ENCODE peak calls at places on chromosomes 2 and 18, in ten cellular contexts. M is GM12878, Y is K562, B is MM.1S, S is adipocyte, C is colonic mucosa, F is H1, U is fibroblast of lung, X is IMR-90, H is neural progenitor cell. L is an unnamed sample.

GRCh38 chr2:30828586-30828985 is 21.3 kb upstream of the CAPN13 start:
- DNase-seq in M (no peak), Y (no peak), B (no peak), S (no peak), C (no peak), F (no peak), U (no peak), X (no peak), H (no peak), L (no peak)

GRCh38 chr18:8876887-8877286 is 171.5 kb downstream of the MTCL1 start:
- DNase-seq in M (no peak), Y (no peak), B (no peak), S (no peak), C (no peak), F (no peak), U (no peak), X (no peak), H (no peak), L (no peak)

GRCh38 chr2:105102963-105103421 is 65.1 kb downstream of the MRPS9 start:
- DNase-seq in M (no peak), Y (no peak), B (no peak), S (peak), C (no peak), F (peak), U (peak), X (peak), H (peak), L (no peak)

GRCh38 chr2:177874678-177875077 is 197.9 kb downstream of the PDE11A start:
- DNase-seq in M (no peak), Y (no peak), B (no peak), S (no peak), C (no peak), F (no peak), U (no peak), X (no peak), H (no peak), L (no peak)

GRCh38 chr18:40473221-40473620 is 1481.8 kb upstream of the PIK3C3 start:
- DNase-seq in M (no peak), Y (no peak), B (no peak), S (no peak), C (no peak), F (no peak), U (no peak), X (no peak), H (no peak), L (no peak)

GRCh38 chr2:231523451-231524266 is 6.6 kb downstream of the NMUR1 start:
- DNase-seq in M (no peak), Y (no peak), B (no peak), S (no peak), C (no peak), F (no peak), U (no peak), X (no peak), H (no peak), L (peak)

GRCh38 chr2:88177556-88177955 is 7.4 kb downstream of the THNSL2 start:
- DNase-seq in M (no peak), Y (no peak), B (peak), S (no peak), C (no peak), F (no peak), U (no peak), X (no peak), H (no peak), L (no peak)

GRCh38 chr2:64143154-64144056 is 815 bp downstream of the PELI1 start:
- DNase-seq in M (no peak), Y (peak), B (peak), S (peak), C (no peak), F (no peak), U (peak), X (peak), H (peak), L (no peak)

GRCh38 chr2:63132020-63132419 is 81.4 kb downstream of the OTX1 start:
- DNase-seq in M (no peak), Y (no peak), B (no peak), S (no peak), C (no peak), F (no peak), U (no peak), X (no peak), H (no peak), L (no peak)

GRCh38 chr2:61670591-61671503 is 132.7 kb upstream of the XPO1 start:
- DNase-seq in M (peak), Y (no peak), B (peak), S (peak), C (peak), F (no peak), U (peak), X (peak), H (no peak), L (no peak)

DNA sequence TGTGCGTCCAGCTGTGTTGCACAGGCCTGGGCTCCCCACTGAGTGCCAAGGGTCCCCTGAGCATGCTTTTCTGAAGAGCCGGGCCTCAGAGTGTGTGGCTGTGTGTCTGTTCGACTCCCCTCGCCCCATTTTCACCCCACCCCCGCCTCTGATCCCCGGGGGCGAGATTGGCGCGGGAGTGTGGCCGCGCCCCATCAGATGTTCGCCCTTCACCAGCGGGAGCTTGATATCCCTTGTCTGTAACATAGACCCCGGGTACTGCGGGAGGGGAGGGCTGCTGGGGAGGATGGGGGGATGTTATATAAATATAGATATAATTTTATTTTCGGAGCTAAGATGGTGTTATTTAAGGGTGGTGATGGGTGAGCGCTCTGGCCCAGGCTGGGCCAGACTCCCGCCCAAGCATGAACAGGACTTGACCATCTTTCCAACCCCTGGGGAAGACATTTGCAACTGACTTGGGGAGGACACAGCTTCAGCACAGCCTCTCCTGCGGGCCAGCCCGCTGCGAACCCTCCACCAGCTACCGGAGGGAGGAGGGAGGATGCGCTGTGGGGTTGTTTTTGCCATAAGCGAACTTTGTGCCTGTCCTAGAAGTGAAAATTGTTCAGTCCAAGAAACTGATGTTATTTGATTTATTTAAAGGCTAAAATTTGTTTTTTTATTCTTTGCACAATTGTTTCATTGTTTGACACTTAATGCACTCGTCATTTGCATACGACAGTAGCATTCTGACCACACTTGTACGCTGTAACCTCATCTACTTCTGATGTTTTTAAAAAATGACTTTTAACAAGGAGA is 1.6 kb downstream of the RHOB start:
- DNase-seq in M (no peak), Y (no peak), B (no peak), S (peak), C (no peak), F (no peak), U (peak), X (peak), H (peak), L (peak)
- H3K9ac ChIP-seq in M (no peak), Y (no peak), B (peak), S (peak), C (peak), F (no peak), U (peak), X (peak), H (no peak), L (peak)

GRCh38 chr2:37713258-37713700 is 41.8 kb upstream of the CDC42EP3 start:
- DNase-seq in M (peak), Y (no peak), B (peak), S (peak), C (no peak), F (no peak), U (peak), X (peak), H (no peak), L (no peak)
- H3K9ac ChIP-seq in M (no peak), Y (no peak), B (no peak), S (peak), C (no peak), F (no peak), U (no peak), X (peak), H (no peak), L (no peak)

DNA sequence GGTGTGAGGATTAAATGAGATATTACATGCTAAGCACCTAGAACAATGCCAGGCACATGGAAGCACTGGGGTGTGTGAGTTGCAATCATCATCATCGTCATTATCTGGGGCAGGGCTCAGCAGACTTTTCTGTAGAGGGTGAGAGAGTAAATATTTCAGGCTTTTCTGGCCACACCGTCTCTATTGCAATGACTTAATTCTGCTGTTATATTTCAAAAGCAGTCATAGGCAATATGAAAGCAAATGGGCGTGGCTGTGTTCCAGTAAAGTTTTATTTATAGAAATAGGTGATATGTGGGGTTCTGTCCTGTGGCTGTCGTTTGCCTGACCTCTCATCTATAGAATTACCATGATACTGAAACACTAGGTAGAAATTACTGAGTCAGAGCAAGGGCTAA is 60.6 kb downstream of the IL1R2 start:
- DNase-seq in M (no peak), Y (no peak), B (no peak), S (no peak), C (no peak), F (no peak), U (no peak), X (no peak), H (no peak), L (no peak)
- H3K9ac ChIP-seq in M (no peak), Y (no peak), B (no peak), S (peak), C (no peak), F (no peak), U (no peak), X (no peak), H (no peak), L (no peak)

GRCh38 chr18:59141294-59142068 is 1.8 kb downstream of the SEC11C start:
- DNase-seq in M (no peak), Y (no peak), B (peak), S (no peak), C (no peak), F (no peak), U (no peak), X (no peak), H (no peak), L (no peak)

GRCh38 chr18:59139291-59139614 is 431 bp upstream of the SEC11C start:
- DNase-seq in M (no peak), Y (peak), B (peak), S (peak), C (peak), F (peak), U (peak), X (peak), H (peak), L (peak)

GRCh38 chr18:59142274-59142673 is 2.6 kb downstream of the SEC11C start:
- DNase-seq in M (peak), Y (no peak), B (peak), S (no peak), C (no peak), F (no peak), U (no peak), X (no peak), H (no peak), L (no peak)

GRCh38 chr18:59139615-59140286 is at the start of gene SEC11C:
- DNase-seq in M (peak), Y (peak), B (peak), S (peak), C (peak), F (peak), U (peak), X (peak), H (peak), L (peak)

DNA sequence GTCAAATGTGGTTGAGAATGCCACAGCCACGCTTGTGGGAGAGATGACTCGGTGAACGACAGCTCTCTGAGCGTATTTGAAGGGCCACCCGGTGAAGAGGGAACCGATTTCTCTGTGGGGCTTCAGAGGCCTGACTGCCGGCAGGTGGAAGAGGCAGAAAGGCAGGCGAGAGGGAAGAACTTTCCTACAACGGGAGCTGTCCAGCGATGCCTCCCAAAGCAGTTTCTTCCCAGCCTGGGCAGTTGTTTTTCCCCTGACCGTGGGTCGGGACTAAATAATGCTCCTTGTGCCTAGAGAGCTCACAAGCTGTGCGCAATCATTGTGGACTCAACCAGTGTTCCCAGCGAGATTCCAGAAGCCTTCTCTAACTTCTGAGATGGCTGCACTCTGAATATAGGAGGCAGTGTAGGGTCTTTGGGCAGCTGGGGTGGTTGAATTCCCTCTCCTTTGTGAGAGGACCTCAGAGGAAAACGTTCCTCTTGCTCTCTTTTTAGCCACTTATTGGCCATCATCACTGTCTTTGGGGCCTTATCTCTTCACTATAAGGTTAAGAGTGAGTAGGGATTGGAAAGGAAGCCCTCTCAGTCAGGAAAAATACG is 702 bp downstream of the SEC11C start:
- DNase-seq in M (no peak), Y (peak), B (peak), S (peak), C (peak), F (no peak), U (peak), X (peak), H (peak), L (no peak)
- H3K9ac ChIP-seq in M (peak), Y (peak), B (peak), S (peak), C (peak), F (peak), U (no peak), X (no peak), H (peak), L (peak)